ENCODE peak calls at places on chromosomes 4 and X, in nine cellular contexts. Z is neural progenitor cell, I is fibroblast of pulmonary artery, Y is endodermal cell, N is brain microvascular endothelial cell, T is fibroblast of the aortic adventitia, O is AG10803, U is heart left ventricle, P is ascending aorta. H is an unnamed sample.

GRCh38 chr4:167428172-167428571 is 193.9 kb upstream of the SPOCK3 start:
- DNase-seq in Z (no peak), I (peak; percentile 11), Y (no peak), N (no peak), T (peak; percentile 34), O (no peak), U (no peak), P (no peak), H (peak; percentile 41)

GRCh38 chr4:119165767-119166166 is 30.1 kb downstream of the MYOZ2 start:
- DNase-seq in Z (no peak), I (no peak), Y (no peak), N (no peak), T (no peak), O (no peak), U (no peak), P (no peak), H (no peak)

GRCh38 chrX:107935664-107936433 is 46.3 kb downstream of the TEX13B start:
- DNase-seq in Z (peak; percentile 23), I (peak; percentile 7), Y (peak; percentile 80), N (peak; percentile 1), T (no peak), O (no peak), U (no peak), P (no peak), H (no peak)

GRCh38 chr4:25290490-25291067 is 22.0 kb upstream of the ZCCHC4 start:
- DNase-seq in Z (peak; percentile 48), I (no peak), Y (peak; percentile 60), N (no peak), T (no peak), O (no peak), U (no peak), P (no peak), H (no peak)

GRCh38 chr4:40763228-40763716 is 13.5 kb downstream of the NSUN7 start:
- DNase-seq in Z (no peak), I (peak; percentile 22), Y (no peak), N (peak; percentile 31), T (peak; percentile 75), O (peak; percentile 88), U (no peak), P (no peak), H (no peak)

GRCh38 chr4:108119199-108119800 is 49.4 kb downstream of the LEF1 start:
- DNase-seq in Z (no peak), I (no peak), Y (no peak), N (no peak), T (no peak), O (no peak), U (no peak), P (no peak), H (no peak)

GRCh38 chr4:37758226-37758625 is 68.3 kb upstream of the PGM2 start:
- DNase-seq in Z (no peak), I (peak; percentile 98), Y (no peak), N (peak; percentile 77), T (peak; percentile 85), O (peak; percentile 91), U (no peak), P (no peak), H (no peak)

GRCh38 chr4:8643986-8644385 is 51.4 kb downstream of the CPZ start:
- DNase-seq in Z (no peak), I (no peak), Y (peak; percentile 45), N (no peak), T (no peak), O (no peak), U (peak; percentile 40), P (peak; percentile 44), H (no peak)

GRCh38 chrX:50769389-50770063 is 44.5 kb downstream of the SHROOM4 start:
- DNase-seq in Z (no peak), I (no peak), Y (no peak), N (no peak), T (no peak), O (no peak), U (no peak), P (no peak), H (no peak)

GRCh38 chr4:137655286-137655685 is 123.0 kb upstream of the PCDH18 start:
- DNase-seq in Z (no peak), I (no peak), Y (no peak), N (no peak), T (no peak), O (no peak), U (no peak), P (no peak), H (no peak)

GRCh38 chrX:38701073-38701472 is 100.2 kb upstream of the MID1IP1 start:
- DNase-seq in Z (no peak), I (no peak), Y (peak; percentile 48), N (no peak), T (no peak), O (no peak), U (no peak), P (no peak), H (no peak)

GRCh38 chr4:5967783-5968182 is 50.4 kb downstream of the C4orf50 start:
- DNase-seq in Z (no peak), I (no peak), Y (peak; percentile 56), N (no peak), T (no peak), O (no peak), U (no peak), P (no peak), H (no peak)

GRCh38 chr4:136793848-136794247 is 738.4 kb downstream of the PCDH18 start:
- DNase-seq in Z (no peak), I (no peak), Y (no peak), N (no peak), T (no peak), O (no peak), U (no peak), P (no peak), H (no peak)

GRCh38 chrX:115649461-115650063 is 88.6 kb downstream of the PLS3 start:
- DNase-seq in Z (no peak), I (no peak), Y (peak; percentile 62), N (peak; percentile 23), T (peak; percentile 51), O (no peak), U (no peak), P (no peak), H (no peak)

GRCh38 chrX:41384041-41384705 is 50.2 kb downstream of the DDX3X start:
- DNase-seq in Z (no peak), I (peak; percentile 87), Y (no peak), N (peak; percentile 78), T (peak; percentile 82), O (peak; percentile 71), U (peak; percentile 71), P (peak; percentile 71), H (peak; percentile 42)

GRCh38 chr4:57070461-57070860 is 39.7 kb downstream of the IGFBP7 start:
- DNase-seq in Z (no peak), I (no peak), Y (no peak), N (no peak), T (no peak), O (no peak), U (no peak), P (no peak), H (no peak)

GRCh38 chr4:153806073-153806472 is 17.2 kb upstream of the SFRP2 start:
- DNase-seq in Z (no peak), I (no peak), Y (no peak), N (no peak), T (no peak), O (no peak), U (peak; percentile 51), P (no peak), H (no peak)

GRCh38 chr4:77001907-77002306 is 52.4 kb downstream of the SEPTIN11 start:
- DNase-seq in Z (peak; percentile 46), I (peak; percentile 63), Y (no peak), N (peak; percentile 69), T (peak; percentile 56), O (no peak), U (no peak), P (no peak), H (no peak)

GRCh38 chr4:94929696-94930095 is 171.9 kb downstream of the BMPR1B start:
- DNase-seq in Z (no peak), I (no peak), Y (no peak), N (no peak), T (no peak), O (no peak), U (no peak), P (no peak), H (no peak)
- TF ChIP-seq CTCF in Z (no peak), I (no peak), Y (peak; percentile 51), N (no peak), T (no peak), O (no peak), U (no peak), P (no peak), H (no peak)

DNA sequence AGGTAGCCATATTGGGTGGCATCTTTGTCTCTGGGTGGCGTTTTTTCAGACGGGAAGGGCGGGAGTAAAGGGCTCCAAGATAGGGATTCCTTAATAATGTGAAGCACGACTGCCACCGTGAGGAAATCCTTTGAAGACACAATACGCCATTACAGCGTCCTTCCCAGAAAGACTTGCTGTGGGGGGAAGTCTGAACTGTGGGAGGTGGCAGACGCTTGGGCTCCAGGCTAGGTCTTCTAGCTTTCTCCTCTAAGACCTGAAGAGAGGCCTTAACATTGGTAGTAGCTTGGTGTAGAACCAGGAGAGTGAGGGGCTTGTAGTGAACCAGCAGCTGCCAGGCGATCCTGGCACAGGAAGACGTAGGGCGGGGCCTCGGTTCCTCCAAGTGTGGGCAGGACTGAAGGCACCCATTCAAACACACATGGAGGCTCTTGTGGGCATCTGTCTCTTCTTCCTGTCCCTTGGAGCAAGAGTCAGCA is 197.3 kb downstream of the OR13H1 start:
- DNase-seq in Z (no peak), I (no peak), Y (no peak), N (peak; percentile 48), T (peak; percentile 92), O (no peak), U (no peak), P (peak; percentile 91), H (no peak)
- H3K4me3 ChIP-seq in Z (no peak overlapping the region), I (no peak overlapping the region), Y (no peak overlapping the region), N (peak overlapping the region; percentile 59), T (peak overlapping the region; percentile 62), O (no peak overlapping the region), U (no peak overlapping the region), P (peak overlapping the region; percentile 48), H (peak overlapping the region; percentile 50)

DNA sequence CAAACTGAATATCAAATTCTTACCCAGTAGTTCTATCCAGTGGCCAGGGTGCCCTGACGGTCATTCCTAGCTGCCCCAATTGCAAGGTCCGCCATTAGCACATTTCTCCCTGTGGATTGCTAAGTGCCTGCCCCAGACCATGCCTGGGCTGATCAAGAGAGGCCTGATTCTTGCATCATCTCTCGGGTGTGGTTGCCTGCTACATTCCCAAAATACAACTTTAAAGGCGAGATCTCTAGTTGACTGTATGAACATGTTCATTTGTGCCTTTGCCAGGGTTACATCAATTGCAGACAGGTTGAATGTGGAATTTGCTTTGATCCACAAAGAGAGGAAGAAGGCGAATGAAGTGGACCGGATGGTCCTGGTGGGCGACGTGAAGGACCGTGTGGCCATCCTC is 28.0 kb downstream of the PRPS2 start:
- DNase-seq in Z (no peak), I (no peak), Y (no peak), N (no peak), T (peak; percentile 19), O (peak; percentile 6), U (no peak), P (no peak), H (no peak)
- TF ChIP-seq CTCF in Z (no peak), I (no peak), Y (no peak), N (no peak), T (no peak), O (no peak), U (no peak), P (no peak), H (no peak)

DNA sequence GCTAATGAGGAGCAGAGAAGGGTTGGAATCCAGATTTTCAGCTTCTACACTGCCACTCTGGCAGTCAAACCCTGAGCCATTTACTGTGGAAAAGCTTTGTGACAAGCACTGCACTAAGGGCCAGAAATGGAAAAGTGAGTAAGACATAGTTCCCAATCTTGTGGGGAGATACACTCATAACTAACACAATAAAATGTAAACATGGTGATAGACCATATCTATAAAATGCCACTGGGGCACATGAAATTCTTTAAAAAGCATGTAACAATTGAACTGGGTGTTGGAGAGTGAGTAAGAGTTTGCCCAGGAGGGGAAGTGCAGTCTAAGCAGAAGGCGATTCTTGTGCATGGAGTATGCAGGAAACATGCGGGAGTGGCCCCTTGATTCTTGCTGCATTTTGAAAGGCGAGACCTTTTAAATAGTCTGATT is 32.0 kb upstream of the ANXA5 start:
- DNase-seq in Z (no peak), I (peak; percentile 74), Y (no peak), N (peak; percentile 57), T (peak; percentile 92), O (peak; percentile 97), U (no peak), P (no peak), H (no peak)
- H3K4me3 ChIP-seq in Z (no peak overlapping the region), I (no peak overlapping the region), Y (no peak overlapping the region), N (no peak overlapping the region), T (no peak overlapping the region), O (no peak overlapping the region), U (no peak overlapping the region), P (no peak overlapping the region), H (no peak overlapping the region)

H was measured in retinal pigment epithelial cell.